ENCODE peak calls at places on chromosome 6, in five cellular contexts. One of them, this sample, is unnamed.
A peak's percentile ranks its signal among the peaks of the same experiment; 100 is the strongest.

GRCh38 chr6:40506956-40507355 is 80.2 kb downstream of the LRFN2 start:
- DNase-seq in coronary artery: no peak
- DNase-seq in hepatocyte: no peak
- DNase-seq in astrocyte of the cerebellum: no peak
- DNase-seq in IMR-90: no peak
- DNase-seq in this sample: no peak

GRCh38 chr6:96849615-96850014 is 12.3 kb upstream of the GPR63 start:
- DNase-seq in astrocyte of the cerebellum: no peak
- DNase-seq in hepatocyte: no peak
- DNase-seq in coronary artery: no peak
- DNase-seq in IMR-90: no peak
- DNase-seq in this sample: no peak

GRCh38 chr6:137832110-137832509 is 34.9 kb upstream of the TNFAIP3 start:
- DNase-seq in coronary artery: no peak
- DNase-seq in astrocyte of the cerebellum: peak; percentile 66
- DNase-seq in hepatocyte: no peak
- DNase-seq in IMR-90: peak; percentile 92
- DNase-seq in this sample: peak; percentile 94

GRCh38 chr6:107495196-107495643 is 5.3 kb downstream of the SOBP start:
- DNase-seq in astrocyte of the cerebellum: no peak
- DNase-seq in IMR-90: peak; percentile 78
- DNase-seq in hepatocyte: no peak
- DNase-seq in coronary artery: no peak
- DNase-seq in this sample: no peak

GRCh38 chr6:36750090-36750489 is 52.5 kb downstream of the RAB44 start:
- DNase-seq in hepatocyte: no peak
- DNase-seq in IMR-90: no peak
- DNase-seq in coronary artery: no peak
- DNase-seq in astrocyte of the cerebellum: no peak
- DNase-seq in this sample: no peak

GRCh38 chr6:44072959-44073611 is 54.2 kb downstream of the MRPL14 start:
- DNase-seq in coronary artery: no peak
- DNase-seq in astrocyte of the cerebellum: no peak
- DNase-seq in hepatocyte: peak; percentile 96
- DNase-seq in IMR-90: peak; percentile 88
- DNase-seq in this sample: peak; percentile 67

GRCh38 chr6:63813531-63813930 is 177.9 kb downstream of the PHF3 start:
- DNase-seq in coronary artery: no peak
- DNase-seq in hepatocyte: no peak
- DNase-seq in IMR-90: no peak
- DNase-seq in astrocyte of the cerebellum: no peak
- DNase-seq in this sample: no peak

GRCh38 chr6:33413200-33413599 is 2.4 kb downstream of the PHF1 start:
- DNase-seq in coronary artery: no peak
- DNase-seq in hepatocyte: no peak
- DNase-seq in astrocyte of the cerebellum: no peak
- DNase-seq in IMR-90: no peak
- DNase-seq in this sample: no peak

GRCh38 chr6:56579155-56579851 is 63.4 kb downstream of the DST start:
- DNase-seq in IMR-90: peak; percentile 42
- DNase-seq in coronary artery: no peak
- DNase-seq in astrocyte of the cerebellum: no peak
- DNase-seq in hepatocyte: no peak
- DNase-seq in this sample: no peak

GRCh38 chr6:147874322-147874721 is 365.8 kb downstream of the SAMD5 start:
- DNase-seq in astrocyte of the cerebellum: no peak
- DNase-seq in IMR-90: no peak
- DNase-seq in coronary artery: no peak
- DNase-seq in hepatocyte: no peak
- DNase-seq in this sample: no peak

GRCh38 chr6:16165641-16166040 is 36.8 kb downstream of the MYLIP start:
- DNase-seq in astrocyte of the cerebellum: no peak
- DNase-seq in coronary artery: no peak
- DNase-seq in IMR-90: no peak
- DNase-seq in hepatocyte: no peak
- DNase-seq in this sample: no peak

GRCh38 chr6:19415605-19416326 is 421.4 kb upstream of the ID4 start:
- DNase-seq in hepatocyte: no peak
- DNase-seq in IMR-90: peak; percentile 53
- DNase-seq in astrocyte of the cerebellum: no peak
- DNase-seq in coronary artery: no peak
- DNase-seq in this sample: peak; percentile 57

GRCh38 chr6:53504438-53505030 is 40.4 kb downstream of the GCLC start:
- DNase-seq in coronary artery: no peak
- DNase-seq in IMR-90: no peak
- DNase-seq in astrocyte of the cerebellum: no peak
- DNase-seq in hepatocyte: no peak
- DNase-seq in this sample: no peak

GRCh38 chr6:27545271-27546046 is 72.6 kb upstream of the ZNF184 start:
- DNase-seq in astrocyte of the cerebellum: no peak
- DNase-seq in hepatocyte: peak; percentile 77
- DNase-seq in coronary artery: no peak
- DNase-seq in IMR-90: peak; percentile 76
- DNase-seq in this sample: peak; percentile 91

GRCh38 chr6:111865909-111866546 is 7.2 kb downstream of the FYN start:
- DNase-seq in IMR-90: no peak
- DNase-seq in coronary artery: no peak
- DNase-seq in hepatocyte: no peak
- DNase-seq in astrocyte of the cerebellum: no peak
- DNase-seq in this sample: no peak

GRCh38 chr6:32835167-32835893 is 3.2 kb downstream of the TAP2 start:
- DNase-seq in astrocyte of the cerebellum: no peak
- DNase-seq in hepatocyte: no peak
- DNase-seq in IMR-90: no peak
- DNase-seq in coronary artery: no peak
- DNase-seq in this sample: no peak

GRCh38 chr6:136739071-136739470 is 53.2 kb downstream of the MAP3K5 start:
- DNase-seq in hepatocyte: no peak
- DNase-seq in astrocyte of the cerebellum: no peak
- DNase-seq in IMR-90: no peak
- DNase-seq in coronary artery: no peak
- DNase-seq in this sample: no peak

GRCh38 chr6:21537660-21538059 is 55.9 kb upstream of the SOX4 start:
- DNase-seq in IMR-90: no peak
- DNase-seq in hepatocyte: no peak
- DNase-seq in coronary artery: no peak
- DNase-seq in astrocyte of the cerebellum: no peak
- DNase-seq in this sample: no peak

GRCh38 chr6:41535766-41536165 is 10.4 kb upstream of the FOXP4 start:
- DNase-seq in IMR-90: no peak
- DNase-seq in hepatocyte: no peak
- DNase-seq in coronary artery: no peak
- DNase-seq in astrocyte of the cerebellum: no peak
- DNase-seq in this sample: no peak

GRCh38 chr6:107612762-107613415 is 123.0 kb downstream of the SOBP start:
- DNase-seq in astrocyte of the cerebellum: no peak
- DNase-seq in IMR-90: no peak
- DNase-seq in coronary artery: no peak
- DNase-seq in hepatocyte: no peak
- DNase-seq in this sample: no peak

GRCh38 chr6:136038531-136038930 is 187.0 kb downstream of the PDE7B start:
- DNase-seq in coronary artery: no peak
- DNase-seq in astrocyte of the cerebellum: no peak
- DNase-seq in hepatocyte: no peak
- DNase-seq in IMR-90: no peak
- DNase-seq in this sample: no peak

GRCh38 chr6:7479801-7480266 is 61.6 kb upstream of the DSP start:
- DNase-seq in hepatocyte: peak; percentile 70
- DNase-seq in astrocyte of the cerebellum: no peak
- DNase-seq in coronary artery: no peak
- DNase-seq in IMR-90: peak; percentile 55
- DNase-seq in this sample: no peak

GRCh38 chr6:22024973-22025467 is 271.8 kb downstream of the PRL start:
- DNase-seq in astrocyte of the cerebellum: no peak
- DNase-seq in IMR-90: no peak
- DNase-seq in hepatocyte: no peak
- DNase-seq in coronary artery: no peak
- DNase-seq in this sample: no peak

GRCh38 chr6:33126101-33126714 is 50.4 kb downstream of the HLA-DPB1 start:
- DNase-seq in IMR-90: peak; percentile 12
- DNase-seq in astrocyte of the cerebellum: no peak
- DNase-seq in coronary artery: no peak
- DNase-seq in hepatocyte: peak; percentile 62
- DNase-seq in this sample: peak; percentile 41

GRCh38 chr6:114049367-114049966 is 78.5 kb upstream of the HDAC2 start:
- DNase-seq in coronary artery: no peak
- DNase-seq in astrocyte of the cerebellum: peak; percentile 6
- DNase-seq in hepatocyte: peak; percentile 28
- DNase-seq in IMR-90: peak; percentile 23
- DNase-seq in this sample: no peak

GRCh38 chr6:112839525-112839961 is 492.4 kb downstream of the RFPL4B start:
- DNase-seq in IMR-90: peak; percentile 88
- DNase-seq in astrocyte of the cerebellum: no peak
- DNase-seq in coronary artery: no peak
- DNase-seq in hepatocyte: peak; percentile 9
- DNase-seq in this sample: peak; percentile 69

GRCh38 chr6:21278078-21278790 is 315.3 kb upstream of the SOX4 start:
- DNase-seq in hepatocyte: peak; percentile 50
- DNase-seq in coronary artery: no peak
- DNase-seq in astrocyte of the cerebellum: no peak
- DNase-seq in IMR-90: no peak
- DNase-seq in this sample: no peak

DNA sequence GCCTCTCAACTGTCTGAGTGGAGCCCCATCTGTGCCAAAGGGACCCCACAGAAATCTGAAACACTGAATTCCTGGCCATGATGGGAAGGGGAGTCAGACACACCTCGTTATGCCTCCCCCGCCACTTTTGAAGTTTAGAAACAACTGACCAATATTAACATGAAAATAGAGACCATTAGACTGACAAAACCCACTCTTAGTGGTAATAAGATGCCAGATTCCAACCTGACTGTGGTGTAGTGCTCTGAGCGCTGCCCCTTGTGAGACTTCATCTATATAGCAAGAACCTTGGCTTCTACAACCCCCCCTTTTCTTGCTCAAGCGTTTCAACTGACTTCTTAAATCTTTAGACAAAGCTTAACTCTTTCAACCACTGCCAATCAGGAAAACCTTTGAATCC is 46.1 kb upstream of the UNC93A start:
- DNase-seq in coronary artery: no peak
- DNase-seq in hepatocyte: no peak
- DNase-seq in IMR-90: no peak
- DNase-seq in astrocyte of the cerebellum: no peak
- DNase-seq in this sample: no peak
- H3K4me3 ChIP-seq in coronary artery: no peak overlapping the region
- H3K4me3 ChIP-seq in hepatocyte: no peak overlapping the region
- H3K4me3 ChIP-seq in IMR-90: no peak overlapping the region
- H3K4me3 ChIP-seq in astrocyte of the cerebellum: no peak overlapping the region
- H3K4me3 ChIP-seq in this sample: no peak overlapping the region

DNA sequence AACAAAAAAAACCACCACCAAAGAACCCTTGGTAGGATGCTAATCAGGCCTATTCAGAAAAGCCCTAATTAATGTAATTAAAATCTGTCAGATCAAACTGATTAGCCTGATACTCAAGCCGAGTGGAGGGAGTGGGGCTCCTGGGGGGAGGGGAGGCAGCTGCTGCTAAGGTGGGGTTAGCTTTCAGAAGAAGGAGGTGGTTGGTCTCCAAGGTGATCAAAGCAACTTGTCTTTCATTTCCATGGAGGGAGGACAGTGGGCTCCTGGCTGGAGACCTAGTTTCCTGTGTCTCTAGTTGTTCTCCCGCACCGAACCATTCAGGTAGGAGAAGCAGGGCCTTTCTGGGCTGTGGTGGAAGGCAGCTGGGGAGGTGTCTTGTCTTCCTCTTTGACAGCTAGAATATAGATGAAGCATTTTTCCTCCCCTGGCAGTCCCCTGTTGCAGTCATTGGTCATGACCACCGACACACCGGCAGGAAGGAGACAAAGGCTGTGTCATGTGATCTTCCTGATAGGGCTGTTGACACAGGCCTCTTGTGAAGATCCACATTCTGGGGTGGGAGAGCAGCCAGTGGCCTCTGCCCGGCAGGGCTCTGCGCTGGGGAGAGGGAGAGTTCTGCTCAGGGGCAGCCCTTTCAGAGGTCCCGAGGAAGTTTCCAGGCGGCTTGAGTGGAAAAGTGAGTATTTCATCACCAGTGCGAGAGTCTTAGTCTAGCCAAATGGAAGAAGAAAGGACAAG is 39.9 kb upstream of the PRDM1 start:
- DNase-seq in coronary artery: no peak
- DNase-seq in IMR-90: no peak
- DNase-seq in astrocyte of the cerebellum: no peak
- DNase-seq in hepatocyte: peak; percentile 77
- DNase-seq in this sample: no peak
- H3K4me3 ChIP-seq in coronary artery: no peak overlapping the region
- H3K4me3 ChIP-seq in IMR-90: no peak overlapping the region
- H3K4me3 ChIP-seq in astrocyte of the cerebellum: no peak overlapping the region
- H3K4me3 ChIP-seq in hepatocyte: peak overlapping the region; percentile 22
- H3K4me3 ChIP-seq in this sample: no peak overlapping the region

GRCh38 chr6:125957845-125958244 is 1.3 kb downstream of the HINT3 start:
- DNase-seq in coronary artery: no peak
- DNase-seq in astrocyte of the cerebellum: no peak
- DNase-seq in IMR-90: peak; percentile 65
- DNase-seq in hepatocyte: peak; percentile 62
- DNase-seq in this sample: no peak
- H3K4me3 ChIP-seq in coronary artery: peak overlapping the region; percentile 99
- H3K4me3 ChIP-seq in astrocyte of the cerebellum: peak overlapping the region; percentile 75
- H3K4me3 ChIP-seq in IMR-90: peak overlapping the region; percentile 72
- H3K4me3 ChIP-seq in hepatocyte: peak overlapping the region; percentile 78
- H3K4me3 ChIP-seq in this sample: peak overlapping the region; percentile 91

DNA sequence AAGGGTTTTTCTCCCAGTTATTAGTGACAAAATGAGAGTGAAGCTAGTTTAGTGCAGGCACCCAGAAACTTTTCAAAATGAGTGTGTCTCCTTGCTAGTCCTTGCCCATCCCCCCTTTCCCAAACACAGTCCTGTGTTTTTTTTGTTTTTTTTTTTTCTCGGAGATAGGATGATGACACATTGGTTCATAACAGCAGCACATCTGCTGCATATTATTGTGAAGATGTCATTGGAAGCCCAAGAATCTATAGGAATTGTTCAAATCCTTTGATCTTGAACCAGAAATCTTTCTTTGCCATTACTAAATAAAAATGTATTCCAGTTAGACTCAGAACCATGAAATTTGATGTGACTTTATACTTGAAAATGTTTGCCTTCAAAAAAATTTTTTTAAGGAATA is 162.4 kb downstream of the FRK start:
- DNase-seq in hepatocyte: no peak
- DNase-seq in IMR-90: no peak
- DNase-seq in coronary artery: no peak
- DNase-seq in astrocyte of the cerebellum: no peak
- DNase-seq in this sample: no peak
- H3K4me3 ChIP-seq in hepatocyte: no peak overlapping the region
- H3K4me3 ChIP-seq in IMR-90: no peak overlapping the region
- H3K4me3 ChIP-seq in coronary artery: no peak overlapping the region
- H3K4me3 ChIP-seq in astrocyte of the cerebellum: no peak overlapping the region
- H3K4me3 ChIP-seq in this sample: no peak overlapping the region